ENCODE peak calls at places on chromosomes 2 and 18, in ten cellular contexts. E, L, D, H, J, Y, V, K, T and W are unnamed samples.
A peak's percentile ranks its signal among the peaks of the same experiment; 100 is the strongest.

GRCh38 chr18:63440897-63441296 is 18.6 kb upstream of the VPS4B start:
- DNase-seq in Y (no peak), T (no peak), E (no peak), L (no peak), V (no peak), H (no peak), D (no peak), K (no peak), J (no peak), W (no peak)

GRCh38 chr2:219289537-219290361 is 10.6 kb downstream of the DNAJB2 start:
- DNase-seq in J (peak; percentile 51), Y (no peak), K (peak; percentile 51), T (peak; percentile 96), H (no peak), E (no peak), L (peak; percentile 93), D (no peak), V (peak; percentile 72), W (no peak)

GRCh38 chr2:197205590-197206215 is 104.9 kb downstream of the ANKRD44 start:
- DNase-seq in L (peak; percentile 41), D (peak; percentile 72), Y (no peak), H (no peak), V (no peak), T (no peak), K (no peak), J (no peak), E (no peak), W (no peak)

GRCh38 chr2:54559593-54560145 is 103.5 kb downstream of the SPTBN1 start:
- DNase-seq in V (peak; percentile 54), D (peak; percentile 42), Y (no peak), T (peak; percentile 84), K (peak; percentile 71), L (peak; percentile 76), J (peak; percentile 54), E (peak; percentile 36), H (no peak), W (no peak)

GRCh38 chr2:33848486-33848885 is 249.4 kb upstream of the FAM98A start:
- DNase-seq in Y (no peak), D (no peak), E (no peak), H (no peak), V (no peak), K (peak; percentile 14), T (no peak), L (peak; percentile 40), J (no peak), W (no peak)

GRCh38 chr2:108288534-108289106 is at the start of gene SULT1C2:
- DNase-seq in Y (no peak), L (no peak), V (no peak), H (peak; percentile 72), E (peak; percentile 71), D (no peak), K (peak; percentile 32), T (peak; percentile 41), J (no peak), W (peak; percentile 67)

GRCh38 chr18:1075310-1075709 is 170.6 kb downstream of the ADCYAP1 start:
- DNase-seq in D (no peak), V (no peak), K (no peak), H (no peak), Y (no peak), L (no peak), E (no peak), T (no peak), J (no peak), W (no peak)

GRCh38 chr2:11009866-11010265 is 98.1 kb downstream of the KCNF1 start:
- DNase-seq in E (no peak), H (no peak), D (no peak), L (peak; percentile 23), Y (no peak), T (no peak), J (no peak), K (no peak), V (no peak), W (no peak)

GRCh38 chr2:120794716-120795115 is 59.0 kb downstream of the GLI2 start:
- DNase-seq in K (no peak), H (no peak), L (no peak), E (no peak), Y (no peak), V (no peak), D (no peak), J (no peak), T (peak; percentile 74), W (no peak)

GRCh38 chr2:16162491-16163040 is 222.2 kb downstream of the MYCN start:
- DNase-seq in E (no peak), L (no peak), Y (no peak), D (no peak), J (no peak), H (no peak), V (no peak), T (no peak), K (no peak), W (no peak)

GRCh38 chr18:66640431-66640830 is 36.5 kb upstream of the CDH19 start:
- DNase-seq in D (no peak), L (no peak), E (no peak), T (no peak), K (no peak), J (no peak), Y (no peak), V (no peak), H (no peak), W (no peak)

GRCh38 chr2:131153529-131153928 is 48.4 kb downstream of the PLEKHB2 start:
- DNase-seq in V (no peak), D (peak; percentile 19), J (no peak), H (no peak), E (no peak), Y (no peak), L (no peak), T (no peak), K (no peak), W (no peak)

GRCh38 chr2:168119519-168120141 is 127.8 kb downstream of the STK39 start:
- DNase-seq in D (peak; percentile 66), E (peak; percentile 74), L (peak; percentile 70), T (peak; percentile 29), J (no peak), Y (peak; percentile 10), V (peak; percentile 34), K (peak; percentile 20), H (peak; percentile 74), W (no peak)

GRCh38 chr2:149467461-149467860 is 120.1 kb downstream of the MMADHC start:
- DNase-seq in K (no peak), L (no peak), E (no peak), T (no peak), V (peak; percentile 7), Y (no peak), D (no peak), J (no peak), H (no peak), W (no peak)

GRCh38 chr2:195859513-195859912 is 202.5 kb downstream of the SLC39A10 start:
- DNase-seq in J (no peak), K (no peak), Y (no peak), V (no peak), T (no peak), E (no peak), D (no peak), L (no peak), H (no peak), W (no peak)

GRCh38 chr2:43224131-43224570 is 2.3 kb downstream of the ZFP36L2 start:
- DNase-seq in D (peak; percentile 88), L (peak; percentile 80), E (peak; percentile 91), J (peak; percentile 69), H (peak; percentile 81), K (peak; percentile 57), Y (peak; percentile 75), T (no peak), V (no peak), W (peak; percentile 78)

GRCh38 chr2:230757476-230757875 is 44.8 kb downstream of the CAB39 start:
- DNase-seq in Y (no peak), J (no peak), H (no peak), V (no peak), K (no peak), L (peak; percentile 6), T (no peak), D (no peak), E (no peak), W (no peak)

GRCh38 chr2:136809987-136810386 is 44.6 kb downstream of the THSD7B start:
- DNase-seq in J (no peak), D (no peak), K (no peak), Y (no peak), H (no peak), E (no peak), V (no peak), T (no peak), L (no peak), W (no peak)

GRCh38 chr2:220029013-220029412 is 401.6 kb downstream of the SLC4A3 start:
- DNase-seq in D (no peak), L (no peak), K (no peak), V (no peak), T (no peak), J (no peak), E (no peak), H (no peak), Y (no peak), W (no peak)

GRCh38 chr18:24488824-24489493 is 28.5 kb downstream of the HRH4 start:
- DNase-seq in L (peak; percentile 53), H (peak; percentile 51), J (no peak), V (no peak), K (peak; percentile 30), T (no peak), D (peak; percentile 67), E (peak; percentile 55), Y (no peak), W (no peak)

GRCh38 chr2:179818546-179818945 is 42.9 kb downstream of the ZNF385B start:
- DNase-seq in K (peak; percentile 4), E (no peak), L (no peak), D (no peak), H (no peak), Y (no peak), T (no peak), J (no peak), V (no peak), W (no peak)

GRCh38 chr2:222944971-222945740 is 84.3 kb downstream of the ACSL3 start:
- DNase-seq in V (no peak), T (no peak), E (no peak), J (no peak), D (no peak), Y (no peak), L (no peak), H (no peak), K (no peak), W (no peak)

GRCh38 chr18:23701017-23701416 is 11.8 kb downstream of the LAMA3 start:
- DNase-seq in D (peak; percentile 6), E (no peak), Y (no peak), H (no peak), J (no peak), V (no peak), T (no peak), K (no peak), L (no peak), W (no peak)

GRCh38 chr2:44342854-44343253 is 18.4 kb downstream of the PREPL start:
- DNase-seq in J (no peak), H (no peak), E (peak; percentile 39), T (no peak), L (peak; percentile 21), V (no peak), K (no peak), D (peak; percentile 44), Y (no peak), W (no peak)

GRCh38 chr2:144776766-144777165 is 256.8 kb upstream of the ZEB2 start:
- DNase-seq in K (no peak), Y (no peak), D (no peak), J (no peak), V (no peak), T (peak; percentile 13), E (no peak), L (no peak), H (no peak), W (no peak)

GRCh38 chr2:120886534-120886961 is 150.9 kb downstream of the GLI2 start:
- DNase-seq in K (no peak), Y (no peak), J (no peak), D (no peak), V (no peak), T (no peak), E (no peak), L (no peak), H (no peak), W (no peak)

GRCh38 chr2:105496271-105496670 is 97.4 kb upstream of the FHL2 start:
- DNase-seq in H (peak; percentile 80), E (no peak), Y (no peak), K (no peak), T (no peak), D (no peak), L (no peak), J (peak; percentile 24), V (no peak), W (no peak)

GRCh38 chr2:171807130-171807529 is 86.9 kb downstream of the SLC25A12 start:
- DNase-seq in H (no peak), L (no peak), V (no peak), Y (no peak), D (no peak), E (no peak), T (no peak), K (no peak), J (no peak), W (no peak)